ENCODE peak calls at places on chromosomes 16 and 17, in six cellular contexts. S is transverse colon, O is prostate gland, K is hepatocyte, R is sigmoid colon, A is aorta. L is an unnamed sample.

GRCh38 chr17:80101160-80101945 is at the start of gene GAA:
- DNase-seq in S (peak; percentile 88), O (peak; percentile 77), K (peak; percentile 95), R (peak; percentile 93), A (peak; percentile 90), L (peak; percentile 90)

GRCh38 chr16:56617212-56618085 is 8.1 kb upstream of the MT1E start:
- DNase-seq in S (peak; percentile 70), O (peak; percentile 71), K (peak; percentile 60), R (peak; percentile 92), A (peak; percentile 91), L (no peak)

GRCh38 chr16:89286096-89286495 is 68.6 kb downstream of the ZNF778 start:
- DNase-seq in S (no peak), O (no peak), K (no peak), R (no peak), A (no peak), L (no peak)

GRCh38 chr17:54426287-54426886 is 474.3 kb upstream of the TOM1L1 start:
- DNase-seq in S (no peak), O (no peak), K (peak; percentile 53), R (no peak), A (no peak), L (peak; percentile 31)

GRCh38 chr17:35241520-35241919 is 1.4 kb upstream of the SLFN5 start:
- DNase-seq in S (no peak), O (no peak), K (no peak), R (no peak), A (no peak), L (no peak)

GRCh38 chr17:79857095-79857494 is 17.9 kb upstream of the CBX4 start:
- DNase-seq in S (no peak), O (no peak), K (no peak), R (no peak), A (peak; percentile 20), L (no peak)

GRCh38 chr16:74999208-74999682 is 421 bp downstream of the ZNRF1 start:
- DNase-seq in S (peak; percentile 29), O (peak; percentile 10), K (no peak), R (peak; percentile 73), A (peak; percentile 54), L (no peak)

GRCh38 chr16:49483251-49483650 is 109.6 kb downstream of the C16orf78 start:
- DNase-seq in S (no peak), O (no peak), K (no peak), R (peak; percentile 55), A (peak; percentile 6), L (no peak)

GRCh38 chr16:83911290-83911689 is 12.4 kb downstream of the MLYCD start:
- DNase-seq in S (no peak), O (no peak), K (no peak), R (no peak), A (no peak), L (peak; percentile 61)

GRCh38 chr17:5078106-5079028 is at the start of gene ZFP3:
- DNase-seq in S (peak; percentile 90), O (peak; percentile 75), K (peak; percentile 19), R (peak; percentile 91), A (peak; percentile 90), L (no peak)

GRCh38 chr17:15507896-15508295 is 40.5 kb upstream of the CDRT4 start:
- DNase-seq in S (no peak), O (no peak), K (no peak), R (no peak), A (no peak), L (no peak)

GRCh38 chr17:77723909-77724875 is 234.3 kb upstream of the TNRC6C start:
- DNase-seq in S (no peak), O (no peak), K (no peak), R (no peak), A (no peak), L (no peak)

GRCh38 chr17:8680402-8680801 is 49.9 kb upstream of the MYH10 start:
- DNase-seq in S (no peak), O (no peak), K (no peak), R (no peak), A (no peak), L (no peak)

GRCh38 chr17:75345514-75346167 is 56.4 kb upstream of the SLC25A19 start:
- DNase-seq in S (peak; percentile 37), O (no peak), K (no peak), R (no peak), A (no peak), L (peak; percentile 46)

GRCh38 chr17:69430488-69430887 is 16.0 kb downstream of the MAP2K6 start:
- DNase-seq in S (no peak), O (peak; percentile 52), K (peak; percentile 37), R (no peak), A (no peak), L (no peak)

GRCh38 chr16:55058576-55058975 is 127.9 kb downstream of the IRX5 start:
- DNase-seq in S (no peak), O (no peak), K (no peak), R (peak; percentile 22), A (no peak), L (no peak)

GRCh38 chr16:4402439-4403132 is 13.8 kb downstream of the CORO7 start:
- DNase-seq in S (peak; percentile 85), O (peak; percentile 74), K (peak; percentile 92), R (peak; percentile 92), A (peak; percentile 88), L (peak; percentile 69)

GRCh38 chr17:63697341-63698286 is 2.3 kb downstream of the LIMD2 start:
- DNase-seq in S (peak; percentile 83), O (no peak), K (peak; percentile 36), R (no peak), A (peak; percentile 79), L (no peak)

GRCh38 chr17:64084086-64084939 is 45.6 kb downstream of the ERN1 start:
- DNase-seq in S (peak; percentile 46), O (no peak), K (peak; percentile 51), R (no peak), A (no peak), L (no peak)

GRCh38 chr17:83068641-83069570 is 10.5 kb upstream of the METRNL start:
- DNase-seq in S (no peak), O (no peak), K (no peak), R (peak; percentile 56), A (peak; percentile 44), L (no peak)

GRCh38 chr17:75824050-75824552 is 20.1 kb downstream of the UNC13D start:
- DNase-seq in S (no peak), O (no peak), K (no peak), R (no peak), A (no peak), L (no peak)

GRCh38 chr17:20263595-20263994 is 203.7 kb downstream of the LGALS9B start:
- DNase-seq in S (no peak), O (no peak), K (no peak), R (no peak), A (no peak), L (peak; percentile 71)

GRCh38 chr16:1732071-1732470 is 26.1 kb downstream of the MAPK8IP3 start:
- DNase-seq in S (no peak), O (no peak), K (no peak), R (no peak), A (no peak), L (no peak)

GRCh38 chr16:1731603-1732002 is 25.6 kb downstream of the MAPK8IP3 start:
- DNase-seq in S (no peak), O (no peak), K (no peak), R (no peak), A (no peak), L (no peak)

GRCh38 chr16:1729445-1729844 is 23.4 kb downstream of the MAPK8IP3 start:
- DNase-seq in S (no peak), O (no peak), K (no peak), R (no peak), A (no peak), L (no peak)

GRCh38 chr16:1729026-1729425 is 23.0 kb downstream of the MAPK8IP3 start:
- DNase-seq in S (no peak), O (no peak), K (no peak), R (no peak), A (no peak), L (no peak)

DNA sequence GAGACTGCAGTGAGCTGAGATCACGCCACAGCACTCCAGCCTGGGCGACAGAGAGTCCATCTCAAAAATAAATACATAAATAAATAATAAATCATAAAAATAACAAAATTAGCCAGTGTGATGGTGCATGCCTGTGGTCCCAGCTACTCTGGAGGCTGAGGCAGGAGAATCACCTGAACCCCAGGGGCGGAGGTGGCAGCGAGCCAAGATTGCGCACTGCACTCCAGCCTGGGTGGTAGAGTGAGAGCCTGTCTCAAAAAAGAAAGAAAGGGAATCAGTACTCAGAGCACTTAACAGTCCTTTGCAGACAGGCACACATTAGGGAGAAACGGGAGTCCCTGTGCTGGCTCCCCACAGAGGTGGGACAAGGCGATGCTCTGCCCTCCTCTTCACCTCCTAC is 25.1 kb downstream of the MAPK8IP3 start:
- DNase-seq in S (no peak), O (no peak), K (no peak), R (no peak), A (no peak), L (no peak)
- H3K36me3 ChIP-seq in S (no peaks in the 10 kb centered on the region), O (no peaks in the 10 kb centered on the region), K (no peaks in the 10 kb centered on the region), R (peaks cover 59% of the 10 kb centered on the region), A (no peaks in the 10 kb centered on the region), L (peaks cover 20% of the 10 kb centered on the region)

DNA sequence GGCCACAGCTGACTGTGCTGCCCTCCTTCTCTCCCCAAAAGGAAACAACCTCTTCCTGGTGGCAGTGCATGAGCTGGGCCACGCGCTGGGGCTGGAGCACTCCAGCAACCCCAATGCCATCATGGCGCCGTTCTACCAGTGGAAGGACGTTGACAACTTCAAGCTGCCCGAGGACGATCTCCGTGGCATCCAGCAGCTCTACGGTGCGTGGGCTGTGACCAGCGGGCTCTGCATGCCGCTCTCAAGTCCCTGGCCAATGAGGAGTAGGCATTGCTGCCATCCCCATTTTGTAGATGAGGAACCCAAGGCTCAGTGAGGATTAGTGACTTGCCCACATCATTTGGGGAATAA is 14.9 kb downstream of the MMP15 start:
- DNase-seq in S (no peak), O (no peak), K (no peak), R (no peak), A (no peak), L (no peak)
- H3K36me3 ChIP-seq in S (no peaks in the 10 kb centered on the region), O (no peaks in the 10 kb centered on the region), K (no peaks in the 10 kb centered on the region), R (peaks cover 4% of the 10 kb centered on the region), A (no peaks in the 10 kb centered on the region), L (no peaks in the 10 kb centered on the region)

GRCh38 chr17:42146911-42147607 is 7.7 kb downstream of the RAB5C start:
- DNase-seq in S (no peak), O (no peak), K (no peak), R (no peak), A (no peak), L (no peak)
- H3K36me3 ChIP-seq in S (no peaks in the 10 kb centered on the region), O (no peaks in the 10 kb centered on the region), K (no peaks in the 10 kb centered on the region), R (no peaks in the 10 kb centered on the region), A (no peaks in the 10 kb centered on the region), L (peaks cover 13% of the 10 kb centered on the region)

GRCh38 chr17:65558311-65558682 is 3.2 kb downstream of the AXIN2 start:
- DNase-seq in S (no peak), O (no peak), K (no peak), R (no peak), A (peak; percentile 41), L (no peak)

GRCh38 chr17:65557349-65558310 is 3.8 kb downstream of the AXIN2 start:
- DNase-seq in S (no peak), O (no peak), K (peak; percentile 73), R (no peak), A (no peak), L (no peak)

GRCh38 chr17:65556910-65557348 is 4.5 kb downstream of the AXIN2 start:
- DNase-seq in S (no peak), O (no peak), K (no peak), R (no peak), A (no peak), L (no peak)

GRCh38 chr17:65554568-65555223 is 6.8 kb downstream of the AXIN2 start:
- DNase-seq in S (peak; percentile 37), O (peak; percentile 30), K (peak; percentile 17), R (peak; percentile 84), A (no peak), L (no peak)

GRCh38 chr17:65556014-65556909 is 5.2 kb downstream of the AXIN2 start:
- DNase-seq in S (peak; percentile 94), O (peak; percentile 79), K (peak; percentile 92), R (peak; percentile 89), A (peak; percentile 80), L (peak; percentile 92)
- H3K36me3 ChIP-seq in S (no peaks in the 10 kb centered on the region), O (no peaks in the 10 kb centered on the region), K (no peaks in the 10 kb centered on the region), R (peaks cover 6% of the 10 kb centered on the region), A (no peaks in the 10 kb centered on the region), L (peaks cover 6% of the 10 kb centered on the region)